ENCODE peak calls at places on chromosomes 7 and 10, in seven cellular contexts. Q, S, X, W, Y, V and G are unnamed samples.

GRCh38 chr10:65394898-65395297 is 1530.9 kb upstream of the LRRTM3 start:
- DNase-seq in Q (no peak), S (no peak), X (no peak), W (no peak), Y (peak), V (peak), G (no peak)

GRCh38 chr10:114043532-114044250 is at the start of gene ADRB1:
- DNase-seq in Q (peak), S (no peak), X (peak), W (peak), Y (peak), V (no peak), G (no peak)

GRCh38 chr10:81018898-81019890 is 481.5 kb downstream of the SH2D4B start:
- DNase-seq in Q (peak), S (peak), X (peak), W (no peak), Y (peak), V (peak), G (peak)

GRCh38 chr7:106916689-106917088 is 51.6 kb downstream of the PIK3CG start:
- DNase-seq in Q (no peak), S (no peak), X (no peak), W (no peak), Y (no peak), V (no peak), G (peak)

GRCh38 chr10:1595726-1596125 is 141.6 kb downstream of the ADARB2 start:
- DNase-seq in Q (no peak), S (no peak), X (no peak), W (no peak), Y (no peak), V (no peak), G (no peak)

GRCh38 chr7:3267928-3268690 is 32.9 kb upstream of the SDK1 start:
- DNase-seq in Q (peak), S (peak), X (no peak), W (no peak), Y (no peak), V (peak), G (peak)

GRCh38 chr7:157493017-157493416 is 156.2 kb downstream of the DNAJB6 start:
- DNase-seq in Q (no peak), S (no peak), X (no peak), W (no peak), Y (no peak), V (no peak), G (no peak)

GRCh38 chr7:43645699-43646226 is 62.9 kb downstream of the STK17A start:
- DNase-seq in Q (no peak), S (no peak), X (no peak), W (no peak), Y (no peak), V (no peak), G (no peak)

GRCh38 chr10:102299873-102300272 is 54.5 kb downstream of the GBF1 start:
- DNase-seq in Q (peak), S (no peak), X (no peak), W (no peak), Y (no peak), V (peak), G (peak)

GRCh38 chr10:24462340-24462739 is 253.4 kb downstream of the KIAA1217 start:
- DNase-seq in Q (no peak), S (no peak), X (no peak), W (no peak), Y (no peak), V (no peak), G (no peak)

GRCh38 chr10:109831846-109832245 is 91.5 kb downstream of the XPNPEP1 start:
- DNase-seq in Q (no peak), S (no peak), X (no peak), W (no peak), Y (no peak), V (no peak), G (no peak)

GRCh38 chr10:28375399-28376354 is 72.8 kb upstream of the MPP7 start:
- DNase-seq in Q (no peak), S (no peak), X (peak), W (peak), Y (no peak), V (peak), G (peak)

GRCh38 chr7:72751978-72752377 is 76.0 kb downstream of the TYW1B start:
- DNase-seq in Q (no peak), S (no peak), X (peak), W (no peak), Y (no peak), V (no peak), G (no peak)

GRCh38 chr10:47418966-47419365 is 34.9 kb upstream of the ZNF488 start:
- DNase-seq in Q (no peak), S (no peak), X (no peak), W (no peak), Y (no peak), V (no peak), G (no peak)

GRCh38 chr10:58712136-58712535 is 199.5 kb downstream of the BICC1 start:
- DNase-seq in Q (no peak), S (no peak), X (no peak), W (no peak), Y (no peak), V (no peak), G (no peak)

GRCh38 chr10:58715056-58715455 is 202.4 kb downstream of the BICC1 start:
- DNase-seq in Q (no peak), S (no peak), X (no peak), W (no peak), Y (no peak), V (no peak), G (no peak)

GRCh38 chr10:58714436-58714835 is 201.8 kb downstream of the BICC1 start:
- DNase-seq in Q (no peak), S (no peak), X (no peak), W (no peak), Y (no peak), V (no peak), G (no peak)

GRCh38 chr10:58718596-58718995 is 205.9 kb downstream of the BICC1 start:
- DNase-seq in Q (no peak), S (no peak), X (no peak), W (no peak), Y (no peak), V (no peak), G (no peak)

DNA sequence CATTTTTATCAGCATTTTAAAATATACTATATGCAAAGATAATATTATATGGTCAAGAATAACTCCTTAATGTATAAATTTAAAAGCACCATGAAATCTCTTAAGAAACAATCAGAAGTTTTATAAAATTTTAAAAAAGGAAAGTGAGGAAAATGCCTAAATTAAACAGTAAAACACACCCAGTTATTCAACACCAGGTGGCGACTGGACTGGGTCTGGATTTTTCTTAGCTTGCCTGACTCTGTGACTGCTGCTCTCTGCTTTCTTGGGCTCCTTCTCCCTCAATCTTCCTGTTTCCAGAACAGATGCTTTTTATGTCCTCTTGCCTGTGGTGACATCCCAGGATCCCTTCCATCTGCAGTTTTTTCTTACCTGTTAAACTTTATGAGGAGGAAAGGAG is 200.3 kb downstream of the BICC1 start:
- DNase-seq in Q (no peak), S (no peak), X (peak), W (no peak), Y (no peak), V (no peak), G (no peak)
- TF ChIP-seq CTCF in Q (peak), S (no peak), X (peak), W (no peak), Y (no peak), V (peak), G (peak)

GRCh38 chr7:66152538-66153191 is 38.0 kb downstream of the CRCP start:
- DNase-seq in Q (no peak), S (no peak), X (peak), W (no peak), Y (no peak), V (no peak), G (peak)
- H3K4me3 ChIP-seq in Q (peak), S (no peak), X (no peak), W (no peak), Y (no peak), V (no peak), G (no peak)

GRCh38 chr10:9334270-9334669 is 1279.8 kb downstream of the GATA3 start:
- DNase-seq in Q (no peak), S (no peak), X (no peak), W (no peak), Y (no peak), V (no peak), G (no peak)

DNA sequence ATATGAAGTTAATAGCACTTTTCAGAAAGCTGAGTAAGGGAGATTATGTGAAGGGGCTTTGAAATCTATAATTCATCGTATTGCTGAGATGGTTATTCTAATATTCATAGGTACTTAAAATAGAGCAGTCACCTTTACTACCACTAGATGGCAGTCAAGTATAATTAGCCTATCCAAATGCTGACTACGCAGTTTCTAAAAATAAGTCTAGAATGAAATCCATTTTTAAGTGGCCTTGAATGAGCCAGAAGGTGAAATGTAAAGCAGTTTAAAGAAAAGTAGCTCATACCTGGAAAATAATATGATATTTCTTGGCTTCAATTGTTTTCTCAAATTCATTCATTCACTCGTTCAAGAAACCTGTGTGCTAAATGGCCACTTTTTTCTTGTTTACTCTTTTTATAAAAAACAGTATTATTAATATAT is 1277.1 kb downstream of the GATA3 start:
- DNase-seq in Q (peak), S (peak), X (peak), W (no peak), Y (peak), V (peak), G (peak)
- TF ChIP-seq CTCF in Q (peak), S (peak), X (peak), W (peak), Y (peak), V (peak), G (peak)

GRCh38 chr10:96721207-96721572 is 876 bp upstream of the PIK3AP1 start:
- DNase-seq in Q (no peak), S (no peak), X (peak), W (no peak), Y (no peak), V (no peak), G (no peak)
- H3K4me3 ChIP-seq in Q (no peak), S (peak), X (peak), W (no peak), Y (no peak), V (no peak), G (no peak)

GRCh38 chr7:55521543-55522267 is 50.6 kb downstream of the VOPP1 start:
- DNase-seq in Q (no peak), S (no peak), X (peak), W (no peak), Y (no peak), V (no peak), G (no peak)
- TF ChIP-seq CTCF in Q (no peak), S (no peak), X (no peak), W (no peak), Y (no peak), V (no peak), G (no peak)